ENCODE peak calls at places on chromosomes 4 and X, in four cellular contexts. T is DND-41, P is right lobe of liver, K is GM23248. O is an unnamed sample. For H3K36me3, the result is how much of the 10 kb centered on the place peaks cover.

GRCh38 chrX:125210146-125210545 is 109.5 kb upstream of the TEX13C start:
- DNase-seq in T (no peak), P (no peak), K (no peak), O (no peak)

GRCh38 chr4:186557486-186557885 is 2.1 kb upstream of the MTNR1A start:
- DNase-seq in T (no peak), P (no peak), K (peak), O (no peak)

GRCh38 chr4:80195441-80196139 is 1.7 kb upstream of the PRDM8 start:
- DNase-seq in T (no peak), P (no peak), K (no peak), O (no peak)

GRCh38 chr4:6560416-6561172 is 14.4 kb upstream of the MAN2B2 start:
- DNase-seq in T (no peak), P (no peak), K (peak), O (no peak)

GRCh38 chr4:171157462-171158082 is 655.6 kb upstream of the GALNTL6 start:
- DNase-seq in T (no peak), P (no peak), K (no peak), O (no peak)

GRCh38 chr4:125928652-125929051 is 613.9 kb downstream of the FAT4 start:
- DNase-seq in T (no peak), P (no peak), K (no peak), O (no peak)

GRCh38 chr4:38365748-38366310 is 298.2 kb upstream of the KLF3 start:
- DNase-seq in T (no peak), P (peak), K (no peak), O (no peak)

GRCh38 chr4:9808077-9808476 is 26.6 kb downstream of the DRD5 start:
- DNase-seq in T (no peak), P (no peak), K (no peak), O (no peak)

GRCh38 chr4:77818077-77818666 is 996 bp downstream of the CNOT6L start:
- DNase-seq in T (peak), P (peak), K (peak), O (peak)

GRCh38 chr4:1572521-1572920 is 111.6 kb downstream of the FAM53A start:
- DNase-seq in T (no peak), P (no peak), K (no peak), O (no peak)

GRCh38 chr4:16162891-16163290 is 63.4 kb downstream of the TAPT1 start:
- DNase-seq in T (no peak), P (no peak), K (no peak), O (no peak)
- H3K36me3 ChIP-seq in T (under half), P (under half), K (under half), O (half or more)

GRCh38 chr4:73103799-73104503 is 34.4 kb upstream of the COX18 start:
- DNase-seq in T (no peak), P (no peak), K (no peak), O (no peak)
- H3K36me3 ChIP-seq in T (half or more), P (under half), K (under half), O (half or more)

DNA sequence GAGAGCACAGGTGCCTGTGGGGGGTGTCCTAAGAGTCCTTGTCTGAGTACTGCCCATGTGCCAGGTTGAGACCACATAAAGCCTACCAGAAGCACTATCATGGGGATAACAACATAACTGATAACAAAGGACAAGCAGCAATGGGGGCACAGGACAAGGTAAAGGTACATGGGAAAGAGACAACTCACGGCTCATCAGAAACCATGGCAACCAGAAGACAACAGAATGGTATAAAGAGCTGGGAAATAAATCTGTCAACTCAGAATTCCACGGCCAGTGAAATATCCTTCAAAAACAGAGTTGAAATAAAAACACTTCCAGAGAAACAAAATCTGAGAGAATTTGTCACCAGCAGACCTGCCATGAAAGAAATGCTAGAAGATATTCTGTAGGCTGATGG is 20.0 kb downstream of the CENPU start:
- DNase-seq in T (no peak), P (no peak), K (no peak), O (no peak)
- H3K36me3 ChIP-seq in T (half or more), P (under half), K (under half), O (under half)

GRCh38 chr4:3510481-3510880 is 21.7 kb downstream of the LRPAP1 start:
- DNase-seq in T (no peak), P (no peak), K (no peak), O (no peak)
- H3K36me3 ChIP-seq in T (half or more), P (under half), K (under half), O (half or more)

DNA sequence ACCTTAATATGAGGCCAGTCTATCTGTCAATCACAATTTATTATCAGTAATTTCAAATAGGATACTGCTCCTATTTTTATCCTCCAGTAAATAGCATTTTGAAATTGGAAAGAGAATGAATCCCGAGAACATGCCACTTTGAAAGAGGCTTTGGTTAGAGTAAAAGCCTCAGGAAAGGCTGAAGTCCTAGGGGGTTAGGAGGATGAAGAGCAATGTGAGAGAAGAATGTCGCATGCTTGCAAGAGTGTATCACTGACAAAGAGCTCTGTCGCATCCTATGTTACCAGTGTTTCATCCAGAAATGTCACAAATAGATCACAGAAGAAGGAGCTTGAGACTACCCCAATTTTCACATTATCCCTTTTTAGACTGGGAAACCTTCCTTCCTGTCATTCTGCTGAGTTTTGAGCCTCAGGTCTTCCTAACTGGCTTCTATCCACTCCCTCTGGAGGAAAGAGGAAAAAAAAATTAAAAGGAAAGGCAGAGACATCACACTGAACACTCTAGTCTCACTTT is 39.8 kb downstream of the GPM6A start:
- DNase-seq in T (no peak), P (no peak), K (no peak), O (no peak)
- H3K36me3 ChIP-seq in T (under half), P (under half), K (under half), O (under half)

GRCh38 chr4:64582492-64582891 is 173.2 kb upstream of the TECRL start:
- DNase-seq in T (no peak), P (no peak), K (no peak), O (no peak)
- H3K36me3 ChIP-seq in T (under half), P (under half), K (under half), O (under half)

GRCh38 chrX:48983081-48983480 is 11.4 kb upstream of the KCND1 start:
- DNase-seq in T (no peak), P (no peak), K (no peak), O (no peak)
- H3K36me3 ChIP-seq in T (under half), P (under half), K (under half), O (half or more)

DNA sequence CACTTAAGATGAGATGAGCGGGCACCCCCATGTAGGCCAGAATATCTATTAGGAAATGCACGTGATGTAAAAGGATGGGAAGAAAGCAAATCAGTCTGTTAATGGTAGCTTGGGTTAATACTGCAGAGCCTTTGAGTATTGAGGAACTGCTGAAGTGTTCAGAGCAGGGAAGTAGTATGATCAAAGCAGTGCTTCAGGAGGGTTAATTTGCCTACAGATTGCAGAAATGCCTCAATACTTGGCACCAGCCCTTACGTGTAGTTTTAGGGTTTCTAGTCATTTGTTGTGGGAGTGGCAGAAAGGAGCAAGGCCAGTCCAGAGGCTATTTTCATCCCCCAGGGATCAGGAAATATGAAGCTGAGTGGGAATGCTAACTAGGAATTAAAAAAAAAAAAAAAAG is 19.7 kb downstream of the ZFX start:
- DNase-seq in T (no peak), P (no peak), K (peak), O (no peak)
- H3K36me3 ChIP-seq in T (under half), P (under half), K (under half), O (under half)

DNA sequence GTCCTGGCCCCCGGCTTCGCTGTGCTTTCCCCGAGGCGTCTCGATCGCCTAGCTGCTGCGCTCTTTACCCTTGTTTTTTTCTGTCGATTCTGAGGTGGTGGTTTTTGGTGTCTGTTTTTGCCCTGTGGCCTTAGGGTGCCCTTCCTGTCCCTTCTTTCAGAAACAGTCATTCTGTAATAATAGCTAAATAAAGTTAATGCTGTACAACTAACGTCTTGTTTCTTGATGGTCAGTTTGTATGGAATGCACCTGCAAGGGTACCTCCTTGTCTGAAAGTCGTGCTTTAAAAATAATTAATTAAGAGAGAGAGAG is 686 bp downstream of the FIP1L1 start:
- DNase-seq in T (no peak), P (no peak), K (no peak), O (no peak)
- H3K36me3 ChIP-seq in T (under half), P (under half), K (under half), O (under half)